ENCODE peak calls at places on chromosomes 1 and 21, in six cellular contexts. Z, Q, B, L, N and V are unnamed samples.

GRCh38 chr1:160797861-160798273 is 1.9 kb downstream of the LY9 start:
- DNase-seq in Z (no peak), Q (peak; percentile 74), B (peak; percentile 35), L (no peak), N (no peak), V (no peak)

GRCh38 chr1:32122141-32122540 is 14.3 kb downstream of the KPNA6 start:
- DNase-seq in Z (no peak), Q (no peak), B (no peak), L (no peak), N (no peak), V (no peak)

GRCh38 chr1:193322218-193322617 is 135.8 kb upstream of the B3GALT2 start:
- DNase-seq in Z (no peak), Q (peak; percentile 83), B (no peak), L (no peak), N (no peak), V (no peak)

GRCh38 chr1:58041621-58042020 is 504.9 kb downstream of the OMA1 start:
- DNase-seq in Z (no peak), Q (peak; percentile 38), B (no peak), L (no peak), N (no peak), V (no peak)

GRCh38 chr1:182113879-182114626 is 52.5 kb upstream of the ZNF648 start:
- DNase-seq in Z (no peak), Q (no peak), B (no peak), L (no peak), N (no peak), V (no peak)

GRCh38 chr1:175750366-175751111 is 7.1 kb upstream of the TNR start:
- DNase-seq in Z (no peak), Q (no peak), B (no peak), L (no peak), N (no peak), V (no peak)

GRCh38 chr21:39580744-39581143 is 32.0 kb upstream of the B3GALT5 start:
- DNase-seq in Z (no peak), Q (no peak), B (no peak), L (no peak), N (no peak), V (no peak)

GRCh38 chr21:26846036-26846931 is 1.1 kb upstream of the ADAMTS1 start:
- DNase-seq in Z (peak; percentile 43), Q (peak; percentile 49), B (no peak), L (peak; percentile 61), N (peak; percentile 92), V (peak; percentile 80)

GRCh38 chr1:167484726-167485125 is 33.6 kb downstream of the CD247 start:
- DNase-seq in Z (no peak), Q (no peak), B (no peak), L (peak; percentile 45), N (no peak), V (no peak)

GRCh38 chr21:20998456-20998789 is 214 bp downstream of the NCAM2 start:
- DNase-seq in Z (no peak), Q (peak; percentile 2), B (no peak), L (no peak), N (no peak), V (no peak)